ENCODE peak calls at places on chromosomes 7 and 10, in seven cellular contexts. One of them, this sample, is unnamed.

GRCh38 chr7:92179393-92179924 is 517 bp upstream of the LRRD1 start:
- DNase-seq in globus pallidus: peak; percentile 46
- DNase-seq in T47D: no peak
- DNase-seq in WTC11: no peak
- DNase-seq in foreskin fibroblast: no peak
- DNase-seq in HEK293T: no peak
- DNase-seq in cardiac fibroblast: no peak
- DNase-seq in this sample: no peak

GRCh38 chr7:44631458-44632115 is 25.2 kb downstream of the OGDH start:
- DNase-seq in globus pallidus: no peak
- DNase-seq in T47D: no peak
- DNase-seq in WTC11: peak; percentile 23
- DNase-seq in foreskin fibroblast: no peak
- DNase-seq in HEK293T: no peak
- DNase-seq in cardiac fibroblast: no peak
- DNase-seq in this sample: no peak

GRCh38 chr10:73647875-73648228 is 6.6 kb upstream of the MYOZ1 start:
- DNase-seq in globus pallidus: no peak
- DNase-seq in T47D: no peak
- DNase-seq in WTC11: no peak
- DNase-seq in foreskin fibroblast: no peak
- DNase-seq in HEK293T: no peak
- DNase-seq in cardiac fibroblast: no peak
- DNase-seq in this sample: no peak

GRCh38 chr7:48105045-48105444 is 16.0 kb downstream of the UPP1 start:
- DNase-seq in globus pallidus: no peak
- DNase-seq in T47D: no peak
- DNase-seq in WTC11: no peak
- DNase-seq in foreskin fibroblast: no peak
- DNase-seq in HEK293T: no peak
- DNase-seq in cardiac fibroblast: no peak
- DNase-seq in this sample: no peak

GRCh38 chr7:64877714-64878610 is 25.1 kb upstream of the ZNF273 start:
- DNase-seq in globus pallidus: no peak
- DNase-seq in T47D: no peak
- DNase-seq in WTC11: no peak
- DNase-seq in foreskin fibroblast: no peak
- DNase-seq in HEK293T: no peak
- DNase-seq in cardiac fibroblast: no peak
- DNase-seq in this sample: no peak

GRCh38 chr10:21523007-21523406 is 2.5 kb downstream of the SKIDA1 start:
- DNase-seq in globus pallidus: no peak
- DNase-seq in T47D: no peak
- DNase-seq in WTC11: no peak
- DNase-seq in foreskin fibroblast: no peak
- DNase-seq in HEK293T: no peak
- DNase-seq in cardiac fibroblast: no peak
- DNase-seq in this sample: no peak

GRCh38 chr10:6689036-6689435 is 109.0 kb upstream of the PRKCQ start:
- DNase-seq in globus pallidus: no peak
- DNase-seq in T47D: no peak
- DNase-seq in WTC11: no peak
- DNase-seq in foreskin fibroblast: no peak
- DNase-seq in HEK293T: no peak
- DNase-seq in cardiac fibroblast: no peak
- DNase-seq in this sample: no peak

GRCh38 chr7:2954433-2954853 is 89.2 kb downstream of the CARD11 start:
- DNase-seq in globus pallidus: no peak
- DNase-seq in T47D: no peak
- DNase-seq in WTC11: peak; percentile 3
- DNase-seq in foreskin fibroblast: no peak
- DNase-seq in HEK293T: no peak
- DNase-seq in cardiac fibroblast: no peak
- DNase-seq in this sample: no peak

GRCh38 chr7:2010551-2011265 is 222.0 kb downstream of the MAD1L1 start:
- DNase-seq in globus pallidus: no peak
- DNase-seq in T47D: no peak
- DNase-seq in WTC11: no peak
- DNase-seq in foreskin fibroblast: no peak
- DNase-seq in HEK293T: no peak
- DNase-seq in cardiac fibroblast: no peak
- DNase-seq in this sample: peak; percentile 15

GRCh38 chr7:138752568-138753518 is 45.0 kb upstream of the TMEM213 start:
- DNase-seq in globus pallidus: no peak
- DNase-seq in T47D: no peak
- DNase-seq in WTC11: peak; percentile 23
- DNase-seq in foreskin fibroblast: no peak
- DNase-seq in HEK293T: no peak
- DNase-seq in cardiac fibroblast: no peak
- DNase-seq in this sample: peak; percentile 52

GRCh38 chr7:16063691-16064090 is 357.6 kb downstream of the CRPPA start:
- DNase-seq in globus pallidus: no peak
- DNase-seq in T47D: no peak
- DNase-seq in WTC11: no peak
- DNase-seq in foreskin fibroblast: peak; percentile 75
- DNase-seq in HEK293T: no peak
- DNase-seq in cardiac fibroblast: peak; percentile 63
- DNase-seq in this sample: no peak

GRCh38 chr7:91872928-91873327 is 7.6 kb downstream of the MTERF1 start:
- DNase-seq in globus pallidus: no peak
- DNase-seq in T47D: no peak
- DNase-seq in WTC11: no peak
- DNase-seq in foreskin fibroblast: no peak
- DNase-seq in HEK293T: no peak
- DNase-seq in cardiac fibroblast: no peak
- DNase-seq in this sample: no peak

GRCh38 chr7:100434297-100435144 is 1.8 kb downstream of the PPP1R35 start:
- DNase-seq in globus pallidus: no peak
- DNase-seq in T47D: no peak
- DNase-seq in WTC11: no peak
- DNase-seq in foreskin fibroblast: no peak
- DNase-seq in HEK293T: no peak
- DNase-seq in cardiac fibroblast: no peak
- DNase-seq in this sample: no peak

GRCh38 chr10:122126763-122127659 is 138.0 kb downstream of the TACC2 start:
- DNase-seq in globus pallidus: no peak
- DNase-seq in T47D: no peak
- DNase-seq in WTC11: no peak
- DNase-seq in foreskin fibroblast: peak; percentile 90
- DNase-seq in HEK293T: no peak
- DNase-seq in cardiac fibroblast: peak; percentile 90
- DNase-seq in this sample: no peak

This sample was measured in right lobe of liver.